ENCODE peak calls at places on chromosomes 4 and X, in four cellular contexts. Q is HepG2, J is GM12878, R is K562. N is an unnamed sample.

GRCh38 chr4:140427919-140428471 is 547 bp upstream of the CLGN start:
- DNase-seq in Q (peak), J (no peak), R (no peak), N (no peak)

GRCh38 chrX:153430796-153431195 is 15.1 kb downstream of the TREX2 start:
- DNase-seq in Q (no peak), J (no peak), R (no peak), N (no peak)

GRCh38 chr4:105215609-105216313 is 69.1 kb downstream of the TET2 start:
- DNase-seq in Q (peak), J (peak), R (no peak), N (no peak)

GRCh38 chrX:110853610-110854009 is 58.0 kb upstream of the CHRDL1 start:
- DNase-seq in Q (no peak), J (no peak), R (no peak), N (peak)

GRCh38 chr4:111230265-111230664 is 607.4 kb upstream of the PITX2 start:
- DNase-seq in Q (no peak), J (no peak), R (no peak), N (no peak)

GRCh38 chrX:104270916-104271512 is 16.3 kb upstream of the ESX1 start:
- DNase-seq in Q (peak), J (no peak), R (peak), N (peak)

GRCh38 chr4:92232566-92232965 is 71.2 kb upstream of the GRID2 start:
- DNase-seq in Q (no peak), J (no peak), R (no peak), N (no peak)

GRCh38 chrX:155888139-155888538 is 7.0 kb downstream of the VAMP7 start:
- DNase-seq in Q (no peak), J (no peak), R (no peak), N (no peak)

GRCh38 chr4:128220286-128221235 is 67.1 kb downstream of the PGRMC2 start:
- DNase-seq in Q (peak), J (no peak), R (peak), N (peak)

GRCh38 chr4:174631901-174632758 is 109.8 kb upstream of the HPGD start:
- DNase-seq in Q (peak), J (no peak), R (peak), N (peak)

GRCh38 chr4:101345271-101345595 is 2.1 kb downstream of the PPP3CA start:
- DNase-seq in Q (no peak), J (no peak), R (no peak), N (no peak)

GRCh38 chrX:108022491-108023089 is 22.3 kb upstream of the VSIG1 start:
- DNase-seq in Q (no peak), J (no peak), R (no peak), N (no peak)

GRCh38 chr4:123159479-123159878 is 237.1 kb upstream of the NUDT6 start:
- DNase-seq in Q (no peak), J (no peak), R (no peak), N (no peak)

GRCh38 chrX:102745513-102746133 is 25.1 kb downstream of the GPRASP3 start:
- DNase-seq in Q (no peak), J (no peak), R (no peak), N (no peak)

GRCh38 chr4:763922-764321 is 58.3 kb downstream of the PCGF3 start:
- DNase-seq in Q (no peak), J (no peak), R (no peak), N (no peak)

GRCh38 chrX:72094894-72095293 is 36.8 kb downstream of the RTL5 start:
- DNase-seq in Q (no peak), J (no peak), R (peak), N (no peak)

GRCh38 chr4:41575207-41575606 is 37.2 kb downstream of the LIMCH1 start:
- DNase-seq in Q (no peak), J (no peak), R (no peak), N (no peak)

GRCh38 chr4:152247271-152247975 is 288.5 kb downstream of the FBXW7 start:
- DNase-seq in Q (no peak), J (no peak), R (no peak), N (no peak)

GRCh38 chr4:76011018-76011670 is 3.8 kb upstream of the CXCL9 start:
- DNase-seq in Q (no peak), J (no peak), R (no peak), N (no peak)

GRCh38 chr4:13399257-13399656 is 84.9 kb downstream of the RAB28 start:
- DNase-seq in Q (no peak), J (no peak), R (no peak), N (no peak)

GRCh38 chr4:41661447-41662076 is 87.0 kb downstream of the PHOX2B start:
- DNase-seq in Q (peak), J (no peak), R (peak), N (peak)

GRCh38 chrX:107729558-107730297 is 45.9 kb downstream of the TSC22D3 start:
- DNase-seq in Q (no peak), J (no peak), R (no peak), N (no peak)

GRCh38 chrX:16628954-16629595 is 20.9 kb upstream of the S100G start:
- DNase-seq in Q (no peak), J (no peak), R (peak), N (no peak)

GRCh38 chr4:10697071-10697470 is 12.5 kb upstream of the CLNK start:
- DNase-seq in Q (no peak), J (no peak), R (no peak), N (no peak)

GRCh38 chr4:103778221-103778620 is 58.4 kb upstream of the TACR3 start:
- DNase-seq in Q (no peak), J (no peak), R (no peak), N (no peak)

GRCh38 chr4:165541773-165542459 is 163.1 kb downstream of the CPE start:
- DNase-seq in Q (no peak), J (no peak), R (peak), N (no peak)

GRCh38 chrX:12970691-12971202 is 4.2 kb upstream of the TMSB4X start:
- DNase-seq in Q (peak), J (peak), R (no peak), N (no peak)

GRCh38 chr4:182010876-182011275 is 232.3 kb upstream of the TENM3 start:
- DNase-seq in Q (no peak), J (no peak), R (no peak), N (no peak)

GRCh38 chr4:140239311-140239710 is 85.3 kb upstream of the MAML3 start:
- DNase-seq in Q (no peak), J (no peak), R (no peak), N (no peak)

GRCh38 chr4:143768007-143768591 is 67.6 kb upstream of the FREM3 start:
- DNase-seq in Q (no peak), J (no peak), R (no peak), N (no peak)

GRCh38 chrX:102934624-102935023 is 2.4 kb upstream of the RAB40AL start:
- DNase-seq in Q (peak), J (no peak), R (peak), N (peak)

GRCh38 chr4:174539571-174539970 is 17.3 kb upstream of the HPGD start:
- DNase-seq in Q (no peak), J (no peak), R (no peak), N (no peak)

GRCh38 chrX:86383681-86384540 is 235.7 kb downstream of the DACH2 start:
- DNase-seq in Q (no peak), J (no peak), R (no peak), N (no peak)

GRCh38 chrX:119094819-119095218 is 22.0 kb downstream of the CT47C1 start:
- DNase-seq in Q (no peak), J (no peak), R (no peak), N (no peak)

GRCh38 chr4:139331185-139331584 is 28.9 kb upstream of the NDUFC1 start:
- DNase-seq in Q (no peak), J (no peak), R (no peak), N (no peak)

GRCh38 chr4:23268072-23268771 is 575.5 kb downstream of the GBA3 start:
- DNase-seq in Q (no peak), J (no peak), R (no peak), N (no peak)

GRCh38 chrX:148556498-148556897 is 56.1 kb downstream of the AFF2 start:
- DNase-seq in Q (no peak), J (no peak), R (no peak), N (no peak)

GRCh38 chrX:119685225-119686066 is 7.5 kb downstream of the SEPTIN6 start:
- DNase-seq in Q (no peak), J (no peak), R (no peak), N (no peak)

DNA sequence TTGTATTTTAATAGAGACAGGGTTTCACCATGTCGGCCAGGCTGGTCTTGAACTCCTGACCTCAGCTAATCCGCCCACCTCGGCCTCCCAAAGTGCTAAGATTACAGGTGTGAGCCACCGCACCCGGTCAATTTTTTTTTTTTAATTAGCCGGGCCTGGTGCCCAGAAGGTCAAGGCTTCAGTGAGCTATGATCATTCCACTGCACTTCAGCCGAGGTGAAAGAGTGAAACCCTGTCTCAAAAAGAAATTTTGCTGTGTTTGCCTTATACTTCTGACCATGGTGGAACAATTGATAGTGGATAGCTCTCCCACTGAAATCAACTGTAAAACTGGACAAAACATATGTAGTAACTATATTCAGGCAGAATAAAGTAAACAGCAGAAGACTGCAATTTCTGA is 24.0 kb upstream of the SMIM14 start:
- DNase-seq in Q (no peak), J (no peak), R (no peak), N (no peak)
- TF ChIP-seq TARDBP in Q (no peak), J (no peak), R (no peak), N (no peak)

DNA sequence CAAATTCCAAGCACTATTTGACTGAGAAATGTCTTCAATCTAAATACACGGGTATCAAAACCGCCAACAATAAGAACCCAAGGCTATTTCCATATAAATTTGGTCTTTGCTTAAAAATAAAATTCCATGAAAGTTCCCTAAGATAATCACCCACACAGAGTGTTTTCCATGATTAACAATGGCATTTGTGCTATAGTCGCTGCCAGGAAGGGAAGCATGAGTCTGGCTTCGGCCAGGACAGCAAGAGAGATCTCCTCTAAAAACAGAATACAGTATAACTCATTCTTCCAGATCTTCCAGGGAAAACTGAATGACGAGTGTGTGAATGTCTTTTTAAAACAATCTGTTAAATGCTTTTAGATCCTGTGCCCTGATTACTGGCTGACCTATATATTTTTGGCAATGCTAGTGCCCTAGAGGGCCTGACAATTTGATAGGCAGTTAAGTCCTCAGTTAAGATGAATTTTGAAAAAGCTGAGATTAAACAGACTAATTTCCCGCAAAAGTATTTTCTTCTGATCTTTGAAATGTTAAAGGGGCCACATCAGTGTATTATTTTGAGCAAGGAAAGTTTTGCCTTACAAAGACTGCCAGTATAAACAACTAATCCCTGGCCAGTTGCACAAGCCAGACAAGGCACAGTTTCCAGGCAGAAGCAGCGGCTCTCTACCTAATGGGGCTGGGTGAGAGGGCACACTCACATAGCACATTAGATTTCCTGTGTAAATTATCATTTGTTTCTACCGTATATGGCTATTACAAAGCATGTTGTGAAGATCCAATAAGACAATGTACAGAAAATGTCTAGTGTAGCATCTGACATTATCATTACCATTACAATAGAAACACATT is 127.4 kb downstream of the DCHS2 start:
- DNase-seq in Q (no peak), J (no peak), R (no peak), N (no peak)
- TF ChIP-seq FOXK2 in Q (no peak), J (no peak), R (no peak), N (no peak)

DNA sequence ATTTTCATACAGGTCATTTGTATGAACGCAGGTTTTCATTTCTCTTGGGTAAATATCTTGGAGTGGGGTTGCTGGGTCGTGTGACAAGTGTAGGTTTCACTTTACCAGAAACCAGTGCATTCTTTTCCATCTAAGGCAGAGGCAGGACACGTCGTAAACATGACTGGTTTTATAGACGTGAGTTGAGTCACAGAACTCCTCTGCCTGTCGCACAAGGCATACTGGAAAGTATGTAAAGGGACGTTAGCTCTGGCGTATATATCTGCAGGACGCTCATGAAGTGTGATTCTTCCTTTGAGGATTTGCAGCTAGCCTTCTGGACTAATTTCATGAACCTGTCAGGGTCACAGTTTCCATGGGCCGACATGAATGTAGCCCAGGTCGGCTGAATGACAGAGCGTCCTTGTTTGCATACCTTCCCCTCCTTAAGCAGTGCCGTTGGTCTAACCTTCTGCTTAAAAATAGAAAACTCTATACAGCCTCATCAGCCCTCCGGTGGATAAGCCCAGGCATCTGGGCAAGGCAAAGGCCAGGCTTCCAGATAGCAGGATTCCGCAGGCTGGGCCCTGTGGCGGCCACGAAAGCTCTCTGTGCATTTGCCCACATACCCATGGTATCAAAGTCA is 106.0 kb downstream of the GPR143 start:
- DNase-seq in Q (no peak), J (no peak), R (no peak), N (no peak)
- TF ChIP-seq BHLHE40 in Q (no peak), J (no peak), R (no peak), N (no peak)

GRCh38 chrX:134670241-134670811 is 12.1 kb upstream of the PLAC1 start:
- DNase-seq in Q (peak), J (no peak), R (no peak), N (no peak)

GRCh38 chrX:134673123-134673522 is 14.9 kb upstream of the PLAC1 start:
- DNase-seq in Q (no peak), J (no peak), R (no peak), N (no peak)

GRCh38 chrX:134669378-134670098 is 11.3 kb upstream of the PLAC1 start:
- DNase-seq in Q (no peak), J (no peak), R (no peak), N (no peak)

GRCh38 chrX:134672101-134672500 is 13.8 kb upstream of the PLAC1 start:
- DNase-seq in Q (no peak), J (no peak), R (no peak), N (no peak)

GRCh38 chrX:134671207-134671750 is 13.0 kb upstream of the PLAC1 start:
- DNase-seq in Q (no peak), J (no peak), R (no peak), N (no peak)
- TF ChIP-seq TARDBP in Q (no peak), J (no peak), R (no peak), N (no peak)

DNA sequence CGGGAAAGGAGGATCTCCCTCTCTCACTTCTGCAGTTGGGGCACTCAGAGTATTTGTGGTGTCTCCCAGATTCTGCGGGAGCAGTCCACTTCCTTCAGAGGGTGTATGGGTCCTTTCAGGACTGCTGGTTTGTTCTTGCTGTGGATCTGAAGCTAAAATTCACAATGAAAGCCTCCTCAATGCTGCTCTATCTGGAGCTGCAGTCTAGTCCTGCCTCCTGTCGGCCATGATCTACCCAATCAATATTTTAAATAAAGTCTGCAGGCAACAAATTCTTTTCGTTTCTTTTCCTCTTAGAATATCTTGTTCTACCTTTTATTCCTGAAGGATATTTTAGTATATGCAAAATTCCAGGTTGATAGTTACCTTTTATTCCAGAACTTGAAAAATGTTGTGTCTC is 226.1 kb upstream of the AR start:
- DNase-seq in Q (no peak), J (no peak), R (no peak), N (no peak)
- TF ChIP-seq FOXK2 in Q (no peak), J (no peak), R (no peak), N (no peak)

DNA sequence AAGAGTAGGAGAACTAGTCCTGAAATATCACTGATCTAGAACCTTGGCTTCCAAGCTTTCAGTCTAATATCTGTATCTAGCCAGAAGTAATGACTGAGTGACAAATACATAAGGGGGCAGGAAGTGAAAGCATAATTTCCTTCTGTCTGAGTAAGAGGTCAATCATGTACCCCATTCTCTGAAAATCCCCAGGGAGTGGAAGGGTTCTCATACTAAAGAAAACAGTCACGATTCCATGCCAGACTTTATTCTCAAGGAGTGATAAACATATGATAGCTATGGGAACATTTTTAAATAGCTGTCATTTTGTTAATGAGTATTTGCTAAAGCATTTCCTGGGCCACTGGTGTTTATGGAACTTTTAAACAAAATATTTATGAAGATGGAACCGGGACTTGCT is 308.5 kb downstream of the ARHGAP24 start:
- DNase-seq in Q (no peak), J (no peak), R (no peak), N (no peak)
- TF ChIP-seq BHLHE40 in Q (no peak), J (no peak), R (no peak), N (no peak)

DNA sequence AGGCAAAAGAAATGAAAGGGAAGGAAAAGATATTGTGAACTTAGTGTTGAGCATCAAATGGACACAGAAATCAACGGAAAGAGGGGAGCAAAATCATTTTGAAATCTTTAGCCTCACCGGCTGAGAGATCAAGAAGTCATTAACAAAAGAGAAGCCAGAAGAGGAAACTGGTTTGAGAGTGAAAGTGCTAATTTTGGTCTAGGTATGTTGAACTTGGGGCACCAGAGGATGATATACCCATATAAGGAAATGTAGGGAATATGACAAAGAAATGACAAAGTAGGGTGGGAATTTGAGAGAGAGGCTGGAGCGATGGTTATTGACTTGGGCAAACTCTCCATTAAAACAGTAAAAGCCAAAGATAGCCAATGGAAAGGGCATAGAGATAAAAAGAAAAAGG is 183.4 kb upstream of the ATOH1 start:
- DNase-seq in Q (no peak), J (no peak), R (no peak), N (no peak)
- TF ChIP-seq TARDBP in Q (no peak), J (no peak), R (no peak), N (no peak)

GRCh38 chr4:19473569-19473968 is 778.1 kb upstream of the SLIT2 start:
- DNase-seq in Q (no peak), J (no peak), R (no peak), N (no peak)

GRCh38 chr4:19478791-19479190 is 772.9 kb upstream of the SLIT2 start:
- DNase-seq in Q (no peak), J (no peak), R (no peak), N (no peak)
- TF ChIP-seq FOXK2 in Q (no peak), J (no peak), R (no peak), N (no peak)

GRCh38 chr4:3293410-3294391 is 880 bp downstream of the RGS12 start:
- DNase-seq in Q (no peak), J (no peak), R (no peak), N (peak)
- TF ChIP-seq BHLHE40 in Q (no peak), J (no peak), R (no peak), N (no peak)